ENCODE peak calls at places on chromosomes 2 and 18, in nine cellular contexts. K is CMK, V is neural progenitor cell, S is kidney epithelial cell, G is smooth muscle cell of the brain vasculature, R is left cardiac atrium, W is KBM-7, H is EL, Z is foreskin fibroblast. Q is an unnamed sample.

GRCh38 chr2:141959016-141959415 is 171.8 kb downstream of the LRP1B start:
- DNase-seq in G (no peak), K (no peak), S (no peak), W (no peak), R (no peak), Z (no peak), V (no peak), H (no peak), Q (no peak)

GRCh38 chr2:98346259-98347236 is at the start of gene CNGA3:
- DNase-seq in G (no peak), H (no peak), V (peak), R (peak), Z (peak), K (no peak), W (peak), S (no peak), Q (no peak)

GRCh38 chr2:42117923-42118758 is 51.0 kb upstream of the EML4 start:
- DNase-seq in W (peak), G (no peak), R (no peak), V (no peak), K (no peak), S (no peak), Z (peak), H (peak), Q (peak)

GRCh38 chr2:233350708-233351107 is 3.6 kb upstream of the DGKD start:
- DNase-seq in Z (peak), V (no peak), S (peak), R (peak), K (no peak), G (peak), W (peak), H (peak), Q (no peak)

GRCh38 chr2:231065966-231066365 is 9.3 kb downstream of the PSMD1 start:
- DNase-seq in S (no peak), H (no peak), Z (no peak), K (no peak), G (no peak), V (no peak), W (no peak), R (no peak), Q (no peak)

GRCh38 chr18:59468821-59469220 is 109.8 kb upstream of the LMAN1 start:
- DNase-seq in H (no peak), V (no peak), Z (peak), S (no peak), W (no peak), K (no peak), G (no peak), R (no peak), Q (no peak)

GRCh38 chr2:155895016-155895415 is 437.5 kb downstream of the NR4A2 start:
- DNase-seq in W (no peak), Z (no peak), G (no peak), R (no peak), H (peak), V (no peak), K (no peak), S (no peak), Q (no peak)

GRCh38 chr18:61435064-61435652 is 101.9 kb downstream of the CDH20 start:
- DNase-seq in H (peak), W (peak), Z (peak), K (peak), G (no peak), V (peak), S (no peak), R (no peak), Q (no peak)

GRCh38 chr2:171893196-171893823 is 734 bp downstream of the SLC25A12 start:
- DNase-seq in K (no peak), H (no peak), S (no peak), R (no peak), W (no peak), V (no peak), G (no peak), Z (peak), Q (no peak)

GRCh38 chr18:22031581-22031980 is 137.8 kb upstream of the GATA6 start:
- DNase-seq in G (no peak), S (no peak), R (no peak), H (peak), K (no peak), W (no peak), V (no peak), Z (no peak), Q (no peak)

GRCh38 chr2:100819365-100820345 is at the start of gene NPAS2:
- DNase-seq in Z (peak), V (peak), G (no peak), R (peak), W (peak), S (no peak), K (no peak), H (peak), Q (no peak)

GRCh38 chr2:214126135-214126534 is 284.7 kb upstream of the VWC2L start:
- DNase-seq in H (peak), V (no peak), S (no peak), W (no peak), G (no peak), R (no peak), Z (peak), K (no peak), Q (no peak)

GRCh38 chr2:9071584-9072124 is 68.2 kb upstream of the MBOAT2 start:
- DNase-seq in Z (peak), W (no peak), K (no peak), R (no peak), H (peak), S (no peak), V (no peak), G (no peak), Q (no peak)